ENCODE peak calls at places on chromosomes 5 and 9, in seven cellular contexts. One of them, this sample, is unnamed.

GRCh38 chr5:52725781-52726180 is 61.9 kb upstream of the ITGA1 start:
- DNase-seq in DND-41: peak
- DNase-seq in skeletal muscle cell: no peak
- DNase-seq in HCT116: no peak
- DNase-seq in Karpas-422: no peak
- DNase-seq in HepG2: no peak
- DNase-seq in transverse colon: peak
- DNase-seq in this sample: no peak

GRCh38 chr9:72480931-72481330 is 40.5 kb upstream of the TMC1 start:
- DNase-seq in HepG2: peak
- DNase-seq in skeletal muscle cell: no peak
- DNase-seq in HCT116: no peak
- DNase-seq in Karpas-422: no peak
- DNase-seq in DND-41: no peak
- DNase-seq in transverse colon: no peak
- DNase-seq in this sample: no peak

GRCh38 chr5:88776692-88777091 is 106.3 kb downstream of the MEF2C start:
- DNase-seq in DND-41: no peak
- DNase-seq in transverse colon: peak
- DNase-seq in HCT116: no peak
- DNase-seq in skeletal muscle cell: no peak
- DNase-seq in HepG2: no peak
- DNase-seq in Karpas-422: no peak
- DNase-seq in this sample: no peak

GRCh38 chr5:17224858-17225436 is 7.5 kb downstream of the BASP1 start:
- DNase-seq in transverse colon: no peak
- DNase-seq in HCT116: no peak
- DNase-seq in Karpas-422: peak
- DNase-seq in HepG2: no peak
- DNase-seq in skeletal muscle cell: no peak
- DNase-seq in DND-41: no peak
- DNase-seq in this sample: no peak

GRCh38 chr9:86846679-86847078 is 100.6 kb downstream of the GAS1 start:
- DNase-seq in HCT116: no peak
- DNase-seq in DND-41: no peak
- DNase-seq in HepG2: no peak
- DNase-seq in Karpas-422: no peak
- DNase-seq in transverse colon: no peak
- DNase-seq in skeletal muscle cell: peak
- DNase-seq in this sample: no peak

GRCh38 chr5:8615142-8615858 is 746.4 kb downstream of the MTRR start:
- DNase-seq in transverse colon: no peak
- DNase-seq in HCT116: no peak
- DNase-seq in skeletal muscle cell: no peak
- DNase-seq in HepG2: no peak
- DNase-seq in DND-41: no peak
- DNase-seq in Karpas-422: peak
- DNase-seq in this sample: no peak

GRCh38 chr9:129761901-129762359 is 9.1 kb upstream of the PTGES start:
- DNase-seq in DND-41: no peak
- DNase-seq in Karpas-422: no peak
- DNase-seq in HepG2: no peak
- DNase-seq in skeletal muscle cell: no peak
- DNase-seq in HCT116: no peak
- DNase-seq in transverse colon: no peak
- DNase-seq in this sample: no peak

GRCh38 chr9:121592265-121592664 is 59.2 kb upstream of the DAB2IP start:
- DNase-seq in HCT116: no peak
- DNase-seq in Karpas-422: no peak
- DNase-seq in skeletal muscle cell: no peak
- DNase-seq in DND-41: no peak
- DNase-seq in transverse colon: no peak
- DNase-seq in HepG2: no peak
- DNase-seq in this sample: no peak

GRCh38 chr9:70117835-70118319 is 74.2 kb downstream of the MAMDC2 start:
- DNase-seq in Karpas-422: no peak
- DNase-seq in HCT116: no peak
- DNase-seq in transverse colon: no peak
- DNase-seq in DND-41: no peak
- DNase-seq in skeletal muscle cell: no peak
- DNase-seq in HepG2: peak
- DNase-seq in this sample: no peak

GRCh38 chr9:83707518-83707767 is 315 bp downstream of the UBQLN1 start:
- DNase-seq in HCT116: no peak
- DNase-seq in skeletal muscle cell: no peak
- DNase-seq in HepG2: no peak
- DNase-seq in Karpas-422: no peak
- DNase-seq in transverse colon: no peak
- DNase-seq in DND-41: no peak
- DNase-seq in this sample: no peak

GRCh38 chr9:81602887-81603680 is 86.3 kb downstream of the TLE1 start:
- DNase-seq in HCT116: no peak
- DNase-seq in HepG2: no peak
- DNase-seq in DND-41: no peak
- DNase-seq in Karpas-422: no peak
- DNase-seq in transverse colon: no peak
- DNase-seq in skeletal muscle cell: no peak
- DNase-seq in this sample: no peak

GRCh38 chr9:129836342-129837007 is 1.2 kb downstream of the USP20 start:
- DNase-seq in DND-41: no peak
- DNase-seq in HCT116: no peak
- DNase-seq in skeletal muscle cell: no peak
- DNase-seq in Karpas-422: peak
- DNase-seq in transverse colon: peak
- DNase-seq in HepG2: no peak
- DNase-seq in this sample: peak

GRCh38 chr9:121718063-121718462 is 66.6 kb downstream of the DAB2IP start:
- DNase-seq in transverse colon: no peak
- DNase-seq in HepG2: no peak
- DNase-seq in Karpas-422: no peak
- DNase-seq in DND-41: no peak
- DNase-seq in HCT116: no peak
- DNase-seq in skeletal muscle cell: no peak
- DNase-seq in this sample: no peak

GRCh38 chr9:88816141-88816540 is 175.1 kb upstream of the S1PR3 start:
- DNase-seq in transverse colon: no peak
- DNase-seq in HCT116: no peak
- DNase-seq in HepG2: no peak
- DNase-seq in Karpas-422: no peak
- DNase-seq in skeletal muscle cell: no peak
- DNase-seq in DND-41: no peak
- DNase-seq in this sample: no peak

GRCh38 chr9:134329576-134329855 is 3.3 kb downstream of the RXRA start:
- DNase-seq in HepG2: no peak
- DNase-seq in Karpas-422: no peak
- DNase-seq in transverse colon: no peak
- DNase-seq in HCT116: no peak
- DNase-seq in skeletal muscle cell: no peak
- DNase-seq in DND-41: no peak
- DNase-seq in this sample: no peak

GRCh38 chr5:26945881-26946280 is 92.5 kb downstream of the CDH9 start:
- DNase-seq in Karpas-422: no peak
- DNase-seq in HepG2: no peak
- DNase-seq in skeletal muscle cell: no peak
- DNase-seq in DND-41: no peak
- DNase-seq in transverse colon: no peak
- DNase-seq in HCT116: no peak
- DNase-seq in this sample: no peak

GRCh38 chr5:177412603-177413233 is 3.4 kb upstream of the F12 start:
- DNase-seq in HepG2: no peak
- DNase-seq in skeletal muscle cell: no peak
- DNase-seq in transverse colon: no peak
- DNase-seq in HCT116: no peak
- DNase-seq in Karpas-422: no peak
- DNase-seq in DND-41: no peak
- DNase-seq in this sample: peak

GRCh38 chr5:39106332-39106731 is 32.1 kb upstream of the RICTOR start:
- DNase-seq in transverse colon: no peak
- DNase-seq in Karpas-422: peak
- DNase-seq in DND-41: no peak
- DNase-seq in HepG2: no peak
- DNase-seq in HCT116: no peak
- DNase-seq in skeletal muscle cell: no peak
- DNase-seq in this sample: no peak

GRCh38 chr5:17037751-17038150 is 101.7 kb upstream of the MYO10 start:
- DNase-seq in HCT116: no peak
- DNase-seq in Karpas-422: no peak
- DNase-seq in DND-41: no peak
- DNase-seq in HepG2: no peak
- DNase-seq in transverse colon: no peak
- DNase-seq in skeletal muscle cell: no peak
- DNase-seq in this sample: no peak

GRCh38 chr5:153489611-153490010 is 859 bp upstream of the GRIA1 start:
- DNase-seq in DND-41: no peak
- DNase-seq in skeletal muscle cell: peak
- DNase-seq in HepG2: no peak
- DNase-seq in HCT116: no peak
- DNase-seq in Karpas-422: no peak
- DNase-seq in transverse colon: no peak
- DNase-seq in this sample: no peak

GRCh38 chr5:153491408-153491807 is 938 bp downstream of the GRIA1 start:
- DNase-seq in HepG2: no peak
- DNase-seq in Karpas-422: no peak
- DNase-seq in HCT116: no peak
- DNase-seq in transverse colon: no peak
- DNase-seq in DND-41: no peak
- DNase-seq in skeletal muscle cell: no peak
- DNase-seq in this sample: no peak

DNA sequence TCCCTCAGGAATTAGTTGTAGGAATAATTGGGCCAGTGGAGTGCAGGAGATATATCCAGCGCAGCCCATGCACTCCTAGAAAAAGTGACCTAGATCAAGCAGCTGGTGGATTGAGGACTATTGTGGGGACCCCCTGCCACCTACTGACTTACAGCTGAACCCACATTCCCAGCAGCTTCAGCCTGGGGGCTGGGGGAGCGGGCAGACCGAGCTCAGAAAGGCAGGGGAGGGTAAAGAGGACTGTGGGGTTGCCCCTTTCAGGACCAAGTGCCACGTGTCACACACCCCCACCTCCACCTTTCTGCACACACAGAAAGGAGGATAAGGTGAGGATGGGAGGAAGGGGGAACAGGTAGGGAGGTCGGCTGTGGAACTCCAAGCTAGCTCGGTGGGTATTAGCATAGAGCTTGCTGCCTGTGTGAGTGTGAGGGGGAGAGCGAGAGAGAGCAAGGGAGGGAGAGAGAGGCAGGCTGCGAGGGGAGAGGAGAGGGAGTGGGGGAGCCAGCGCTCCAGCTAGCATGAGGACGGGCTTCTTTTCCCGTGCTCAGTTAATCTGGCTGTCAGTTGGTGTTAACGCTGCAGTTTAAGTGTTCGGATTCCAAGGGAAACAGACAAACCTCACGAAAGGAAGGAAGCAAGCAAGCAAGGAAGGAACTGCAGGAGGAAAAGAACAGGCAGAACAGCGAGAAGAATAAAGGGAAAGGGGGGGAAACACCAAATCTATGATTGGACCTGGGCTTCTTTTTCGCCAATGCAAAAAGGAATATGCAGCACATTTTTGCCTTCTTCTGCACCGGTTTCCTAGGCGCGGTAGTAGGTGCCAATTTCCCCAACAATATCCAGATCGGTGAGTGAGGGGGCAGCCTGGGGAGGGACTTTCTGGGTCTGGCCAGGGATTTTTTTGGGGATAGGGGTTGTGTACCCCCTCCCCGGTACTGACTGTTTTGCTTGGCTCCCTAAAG is at the start of gene GRIA1:
- DNase-seq in HCT116: no peak
- DNase-seq in Karpas-422: no peak
- DNase-seq in transverse colon: no peak
- DNase-seq in HepG2: no peak
- DNase-seq in skeletal muscle cell: no peak
- DNase-seq in DND-41: no peak
- DNase-seq in this sample: no peak
- H3K4me3 ChIP-seq in HCT116: no peak
- H3K4me3 ChIP-seq in Karpas-422: no peak
- H3K4me3 ChIP-seq in transverse colon: no peak
- H3K4me3 ChIP-seq in HepG2: no peak
- H3K4me3 ChIP-seq in skeletal muscle cell: peak
- H3K4me3 ChIP-seq in DND-41: no peak
- H3K4me3 ChIP-seq in this sample: no peak

GRCh38 chr5:74957029-74957781 is 91.0 kb upstream of the FAM169A start:
- DNase-seq in Karpas-422: no peak
- DNase-seq in DND-41: no peak
- DNase-seq in HepG2: no peak
- DNase-seq in skeletal muscle cell: no peak
- DNase-seq in transverse colon: no peak
- DNase-seq in HCT116: no peak
- DNase-seq in this sample: no peak
- H3K4me3 ChIP-seq in Karpas-422: no peak
- H3K4me3 ChIP-seq in DND-41: no peak
- H3K4me3 ChIP-seq in HepG2: no peak
- H3K4me3 ChIP-seq in skeletal muscle cell: no peak
- H3K4me3 ChIP-seq in transverse colon: no peak
- H3K4me3 ChIP-seq in HCT116: no peak
- H3K4me3 ChIP-seq in this sample: no peak

GRCh38 chr5:123557907-123558306 is 45.9 kb downstream of the CSNK1G3 start:
- DNase-seq in DND-41: no peak
- DNase-seq in skeletal muscle cell: no peak
- DNase-seq in HepG2: no peak
- DNase-seq in Karpas-422: no peak
- DNase-seq in HCT116: no peak
- DNase-seq in transverse colon: no peak
- DNase-seq in this sample: no peak

GRCh38 chr5:123558762-123559433 is 46.9 kb downstream of the CSNK1G3 start:
- DNase-seq in HCT116: no peak
- DNase-seq in skeletal muscle cell: no peak
- DNase-seq in DND-41: no peak
- DNase-seq in transverse colon: no peak
- DNase-seq in Karpas-422: no peak
- DNase-seq in HepG2: no peak
- DNase-seq in this sample: no peak

GRCh38 chr5:123554601-123555000 is 42.6 kb downstream of the CSNK1G3 start:
- DNase-seq in skeletal muscle cell: no peak
- DNase-seq in Karpas-422: no peak
- DNase-seq in transverse colon: no peak
- DNase-seq in HepG2: no peak
- DNase-seq in HCT116: no peak
- DNase-seq in DND-41: no peak
- DNase-seq in this sample: no peak

GRCh38 chr5:123561230-123561629 is 49.3 kb downstream of the CSNK1G3 start:
- DNase-seq in HepG2: no peak
- DNase-seq in DND-41: no peak
- DNase-seq in HCT116: no peak
- DNase-seq in transverse colon: no peak
- DNase-seq in skeletal muscle cell: no peak
- DNase-seq in Karpas-422: no peak
- DNase-seq in this sample: no peak

GRCh38 chr5:123559434-123559775 is 47.4 kb downstream of the CSNK1G3 start:
- DNase-seq in skeletal muscle cell: no peak
- DNase-seq in DND-41: no peak
- DNase-seq in HepG2: no peak
- DNase-seq in Karpas-422: no peak
- DNase-seq in HCT116: no peak
- DNase-seq in transverse colon: no peak
- DNase-seq in this sample: no peak
- H3K4me3 ChIP-seq in skeletal muscle cell: no peak
- H3K4me3 ChIP-seq in DND-41: no peak
- H3K4me3 ChIP-seq in HepG2: no peak
- H3K4me3 ChIP-seq in Karpas-422: no peak
- H3K4me3 ChIP-seq in HCT116: no peak
- H3K4me3 ChIP-seq in transverse colon: no peak
- H3K4me3 ChIP-seq in this sample: no peak

GRCh38 chr9:128565578-128565977 is 13.2 kb downstream of the SPTAN1 start:
- DNase-seq in DND-41: no peak
- DNase-seq in skeletal muscle cell: no peak
- DNase-seq in HCT116: no peak
- DNase-seq in transverse colon: no peak
- DNase-seq in Karpas-422: no peak
- DNase-seq in HepG2: no peak
- DNase-seq in this sample: no peak

GRCh38 chr9:128568470-128569083 is 16.2 kb downstream of the SPTAN1 start:
- DNase-seq in HCT116: no peak
- DNase-seq in DND-41: no peak
- DNase-seq in transverse colon: no peak
- DNase-seq in HepG2: no peak
- DNase-seq in Karpas-422: no peak
- DNase-seq in skeletal muscle cell: no peak
- DNase-seq in this sample: no peak
- H3K4me3 ChIP-seq in HCT116: no peak
- H3K4me3 ChIP-seq in DND-41: no peak
- H3K4me3 ChIP-seq in transverse colon: no peak
- H3K4me3 ChIP-seq in HepG2: no peak
- H3K4me3 ChIP-seq in Karpas-422: no peak
- H3K4me3 ChIP-seq in skeletal muscle cell: no peak
- H3K4me3 ChIP-seq in this sample: no peak

This sample was measured in CD4-positive, CD25-positive, alpha-beta regulatory T cell.